ENCODE peak calls at places on chromosomes 13 and 19, in seven cellular contexts. One of them, this sample, is unnamed.

GRCh38 chr19:10639836-10640235 is 14.3 kb upstream of the ILF3 start:
- DNase-seq in fibroblast of pulmonary artery: no peak
- DNase-seq in BJ: no peak
- DNase-seq in fibroblast of mammary gland: no peak
- DNase-seq in lower lobe of right lung: no peak
- DNase-seq in right atrium auricular region: no peak
- DNase-seq in sigmoid colon: no peak
- DNase-seq in this sample: no peak

GRCh38 chr13:35884211-35884610 is 247.0 kb downstream of the DCLK1 start:
- DNase-seq in fibroblast of pulmonary artery: no peak
- DNase-seq in BJ: no peak
- DNase-seq in fibroblast of mammary gland: peak
- DNase-seq in lower lobe of right lung: no peak
- DNase-seq in right atrium auricular region: no peak
- DNase-seq in sigmoid colon: no peak
- DNase-seq in this sample: no peak

GRCh38 chr13:43908156-43909126 is 28.7 kb downstream of the LACC1 start:
- DNase-seq in fibroblast of pulmonary artery: peak
- DNase-seq in BJ: no peak
- DNase-seq in fibroblast of mammary gland: peak
- DNase-seq in lower lobe of right lung: no peak
- DNase-seq in right atrium auricular region: no peak
- DNase-seq in sigmoid colon: no peak
- DNase-seq in this sample: peak

GRCh38 chr13:113401452-113402415 is 37.8 kb upstream of the GRTP1 start:
- DNase-seq in fibroblast of pulmonary artery: no peak
- DNase-seq in BJ: no peak
- DNase-seq in fibroblast of mammary gland: no peak
- DNase-seq in lower lobe of right lung: peak
- DNase-seq in right atrium auricular region: no peak
- DNase-seq in sigmoid colon: peak
- DNase-seq in this sample: no peak

GRCh38 chr13:78298657-78299056 is 304.7 kb downstream of the POU4F1 start:
- DNase-seq in fibroblast of pulmonary artery: no peak
- DNase-seq in BJ: no peak
- DNase-seq in fibroblast of mammary gland: peak
- DNase-seq in lower lobe of right lung: no peak
- DNase-seq in right atrium auricular region: no peak
- DNase-seq in sigmoid colon: no peak
- DNase-seq in this sample: peak

GRCh38 chr13:98143601-98144500 is 957 bp downstream of the FARP1 start:
- DNase-seq in fibroblast of pulmonary artery: peak
- DNase-seq in BJ: no peak
- DNase-seq in fibroblast of mammary gland: peak
- DNase-seq in lower lobe of right lung: peak
- DNase-seq in right atrium auricular region: no peak
- DNase-seq in sigmoid colon: peak
- DNase-seq in this sample: peak

GRCh38 chr19:55549500-55550320 is 4.4 kb upstream of the SBK3 start:
- DNase-seq in fibroblast of pulmonary artery: peak
- DNase-seq in BJ: peak
- DNase-seq in fibroblast of mammary gland: peak
- DNase-seq in lower lobe of right lung: no peak
- DNase-seq in right atrium auricular region: no peak
- DNase-seq in sigmoid colon: no peak
- DNase-seq in this sample: peak

GRCh38 chr19:2528543-2529173 is 52.7 kb downstream of the GADD45B start:
- DNase-seq in fibroblast of pulmonary artery: no peak
- DNase-seq in BJ: no peak
- DNase-seq in fibroblast of mammary gland: peak
- DNase-seq in lower lobe of right lung: peak
- DNase-seq in right atrium auricular region: no peak
- DNase-seq in sigmoid colon: no peak
- DNase-seq in this sample: no peak

GRCh38 chr19:54882758-54883157 is 8.7 kb downstream of the FCAR start:
- DNase-seq in fibroblast of pulmonary artery: no peak
- DNase-seq in BJ: no peak
- DNase-seq in fibroblast of mammary gland: no peak
- DNase-seq in lower lobe of right lung: no peak
- DNase-seq in right atrium auricular region: no peak
- DNase-seq in sigmoid colon: no peak
- DNase-seq in this sample: no peak

GRCh38 chr19:57473646-57474045 is 3.7 kb downstream of the ZNF772 start:
- DNase-seq in fibroblast of pulmonary artery: peak
- DNase-seq in BJ: no peak
- DNase-seq in fibroblast of mammary gland: peak
- DNase-seq in lower lobe of right lung: no peak
- DNase-seq in right atrium auricular region: no peak
- DNase-seq in sigmoid colon: no peak
- DNase-seq in this sample: peak

GRCh38 chr19:8262431-8262830 is 45.7 kb downstream of the CD320 start:
- DNase-seq in fibroblast of pulmonary artery: no peak
- DNase-seq in BJ: no peak
- DNase-seq in fibroblast of mammary gland: no peak
- DNase-seq in lower lobe of right lung: no peak
- DNase-seq in right atrium auricular region: no peak
- DNase-seq in sigmoid colon: peak
- DNase-seq in this sample: no peak

GRCh38 chr19:5049561-5049960 is 80.6 kb downstream of the KDM4B start:
- DNase-seq in fibroblast of pulmonary artery: no peak
- DNase-seq in BJ: no peak
- DNase-seq in fibroblast of mammary gland: no peak
- DNase-seq in lower lobe of right lung: no peak
- DNase-seq in right atrium auricular region: no peak
- DNase-seq in sigmoid colon: no peak
- DNase-seq in this sample: no peak

GRCh38 chr19:15866646-15867045 is 31.2 kb downstream of the CYP4F2 start:
- DNase-seq in fibroblast of pulmonary artery: no peak
- DNase-seq in BJ: no peak
- DNase-seq in fibroblast of mammary gland: no peak
- DNase-seq in lower lobe of right lung: no peak
- DNase-seq in right atrium auricular region: no peak
- DNase-seq in sigmoid colon: no peak
- DNase-seq in this sample: no peak

GRCh38 chr13:73331556-73331955 is 272.8 kb downstream of the KLF5 start:
- DNase-seq in fibroblast of pulmonary artery: no peak
- DNase-seq in BJ: no peak
- DNase-seq in fibroblast of mammary gland: no peak
- DNase-seq in lower lobe of right lung: no peak
- DNase-seq in right atrium auricular region: no peak
- DNase-seq in sigmoid colon: no peak
- DNase-seq in this sample: no peak

GRCh38 chr19:13441810-13442512 is 64.3 kb downstream of the CACNA1A start:
- DNase-seq in fibroblast of pulmonary artery: peak
- DNase-seq in BJ: no peak
- DNase-seq in fibroblast of mammary gland: peak
- DNase-seq in lower lobe of right lung: no peak
- DNase-seq in right atrium auricular region: no peak
- DNase-seq in sigmoid colon: no peak
- DNase-seq in this sample: peak

GRCh38 chr19:1990230-1991017 is 25.1 kb downstream of the BTBD2 start:
- DNase-seq in fibroblast of pulmonary artery: no peak
- DNase-seq in BJ: no peak
- DNase-seq in fibroblast of mammary gland: no peak
- DNase-seq in lower lobe of right lung: peak
- DNase-seq in right atrium auricular region: no peak
- DNase-seq in sigmoid colon: peak
- DNase-seq in this sample: no peak

GRCh38 chr13:66102864-66103263 is 1127.3 kb downstream of the PCDH9 start:
- DNase-seq in fibroblast of pulmonary artery: peak
- DNase-seq in BJ: no peak
- DNase-seq in fibroblast of mammary gland: no peak
- DNase-seq in lower lobe of right lung: no peak
- DNase-seq in right atrium auricular region: no peak
- DNase-seq in sigmoid colon: no peak
- DNase-seq in this sample: peak

GRCh38 chr13:108700421-108701170 is 71.2 kb downstream of the MYO16 start:
- DNase-seq in fibroblast of pulmonary artery: no peak
- DNase-seq in BJ: peak
- DNase-seq in fibroblast of mammary gland: peak
- DNase-seq in lower lobe of right lung: no peak
- DNase-seq in right atrium auricular region: no peak
- DNase-seq in sigmoid colon: no peak
- DNase-seq in this sample: peak

GRCh38 chr19:54871713-54872112 is 2.3 kb upstream of the FCAR start:
- DNase-seq in fibroblast of pulmonary artery: no peak
- DNase-seq in BJ: no peak
- DNase-seq in fibroblast of mammary gland: no peak
- DNase-seq in lower lobe of right lung: no peak
- DNase-seq in right atrium auricular region: no peak
- DNase-seq in sigmoid colon: no peak
- DNase-seq in this sample: no peak

GRCh38 chr13:33678906-33679657 is 138.9 kb upstream of the RFC3 start:
- DNase-seq in fibroblast of pulmonary artery: peak
- DNase-seq in BJ: no peak
- DNase-seq in fibroblast of mammary gland: peak
- DNase-seq in lower lobe of right lung: peak
- DNase-seq in right atrium auricular region: peak
- DNase-seq in sigmoid colon: peak
- DNase-seq in this sample: peak

GRCh38 chr13:33677215-33677614 is 140.7 kb upstream of the RFC3 start:
- DNase-seq in fibroblast of pulmonary artery: no peak
- DNase-seq in BJ: no peak
- DNase-seq in fibroblast of mammary gland: no peak
- DNase-seq in lower lobe of right lung: no peak
- DNase-seq in right atrium auricular region: no peak
- DNase-seq in sigmoid colon: no peak
- DNase-seq in this sample: no peak

GRCh38 chr13:33676700-33677048 is 141.3 kb upstream of the RFC3 start:
- DNase-seq in fibroblast of pulmonary artery: peak
- DNase-seq in BJ: no peak
- DNase-seq in fibroblast of mammary gland: peak
- DNase-seq in lower lobe of right lung: peak
- DNase-seq in right atrium auricular region: peak
- DNase-seq in sigmoid colon: peak
- DNase-seq in this sample: peak

GRCh38 chr13:33678084-33678483 is 139.9 kb upstream of the RFC3 start:
- DNase-seq in fibroblast of pulmonary artery: no peak
- DNase-seq in BJ: no peak
- DNase-seq in fibroblast of mammary gland: no peak
- DNase-seq in lower lobe of right lung: no peak
- DNase-seq in right atrium auricular region: no peak
- DNase-seq in sigmoid colon: no peak
- DNase-seq in this sample: no peak

GRCh38 chr13:33676045-33676699 is 141.8 kb upstream of the RFC3 start:
- DNase-seq in fibroblast of pulmonary artery: peak
- DNase-seq in BJ: no peak
- DNase-seq in fibroblast of mammary gland: peak
- DNase-seq in lower lobe of right lung: no peak
- DNase-seq in right atrium auricular region: no peak
- DNase-seq in sigmoid colon: no peak
- DNase-seq in this sample: peak
- H3K4me3 ChIP-seq in fibroblast of pulmonary artery: peak
- H3K4me3 ChIP-seq in BJ: peak
- H3K4me3 ChIP-seq in fibroblast of mammary gland: peak
- H3K4me3 ChIP-seq in lower lobe of right lung: peak
- H3K4me3 ChIP-seq in right atrium auricular region: peak
- H3K4me3 ChIP-seq in sigmoid colon: peak
- H3K4me3 ChIP-seq in this sample: peak

GRCh38 chr13:20192470-20193141 is at the start of gene GJB2:
- DNase-seq in fibroblast of pulmonary artery: no peak
- DNase-seq in BJ: no peak
- DNase-seq in fibroblast of mammary gland: peak
- DNase-seq in lower lobe of right lung: no peak
- DNase-seq in right atrium auricular region: no peak
- DNase-seq in sigmoid colon: no peak
- DNase-seq in this sample: no peak

GRCh38 chr13:20193142-20193923 is 595 bp upstream of the GJB2 start:
- DNase-seq in fibroblast of pulmonary artery: no peak
- DNase-seq in BJ: no peak
- DNase-seq in fibroblast of mammary gland: no peak
- DNase-seq in lower lobe of right lung: no peak
- DNase-seq in right atrium auricular region: no peak
- DNase-seq in sigmoid colon: no peak
- DNase-seq in this sample: no peak

GRCh38 chr13:20191311-20191901 is 1.3 kb downstream of the GJB2 start:
- DNase-seq in fibroblast of pulmonary artery: no peak
- DNase-seq in BJ: no peak
- DNase-seq in fibroblast of mammary gland: peak
- DNase-seq in lower lobe of right lung: no peak
- DNase-seq in right atrium auricular region: no peak
- DNase-seq in sigmoid colon: no peak
- DNase-seq in this sample: no peak

GRCh38 chr13:20190481-20191310 is 2.0 kb downstream of the GJB2 start:
- DNase-seq in fibroblast of pulmonary artery: peak
- DNase-seq in BJ: no peak
- DNase-seq in fibroblast of mammary gland: peak
- DNase-seq in lower lobe of right lung: no peak
- DNase-seq in right atrium auricular region: no peak
- DNase-seq in sigmoid colon: no peak
- DNase-seq in this sample: peak

GRCh38 chr13:20191902-20192469 is 752 bp downstream of the GJB2 start:
- DNase-seq in fibroblast of pulmonary artery: no peak
- DNase-seq in BJ: no peak
- DNase-seq in fibroblast of mammary gland: peak
- DNase-seq in lower lobe of right lung: no peak
- DNase-seq in right atrium auricular region: no peak
- DNase-seq in sigmoid colon: no peak
- DNase-seq in this sample: peak
- TF ChIP-seq CTCF in fibroblast of pulmonary artery: no peak
- TF ChIP-seq CTCF in BJ: no peak
- TF ChIP-seq CTCF in fibroblast of mammary gland: no peak
- TF ChIP-seq CTCF in lower lobe of right lung: no peak
- TF ChIP-seq CTCF in right atrium auricular region: no peak
- TF ChIP-seq CTCF in sigmoid colon: no peak
- TF ChIP-seq CTCF in this sample: no peak

GRCh38 chr19:9531933-9532332 is 6.5 kb downstream of the ZNF426 start:
- DNase-seq in fibroblast of pulmonary artery: no peak
- DNase-seq in BJ: no peak
- DNase-seq in fibroblast of mammary gland: peak
- DNase-seq in lower lobe of right lung: no peak
- DNase-seq in right atrium auricular region: no peak
- DNase-seq in sigmoid colon: no peak
- DNase-seq in this sample: peak

GRCh38 chr19:9523885-9524474 is 14.5 kb downstream of the ZNF426 start:
- DNase-seq in fibroblast of pulmonary artery: peak
- DNase-seq in BJ: no peak
- DNase-seq in fibroblast of mammary gland: peak
- DNase-seq in lower lobe of right lung: no peak
- DNase-seq in right atrium auricular region: no peak
- DNase-seq in sigmoid colon: no peak
- DNase-seq in this sample: peak

GRCh38 chr19:9528757-9529336 is 9.6 kb downstream of the ZNF426 start:
- DNase-seq in fibroblast of pulmonary artery: peak
- DNase-seq in BJ: no peak
- DNase-seq in fibroblast of mammary gland: peak
- DNase-seq in lower lobe of right lung: no peak
- DNase-seq in right atrium auricular region: no peak
- DNase-seq in sigmoid colon: no peak
- DNase-seq in this sample: peak
- H3K4me3 ChIP-seq in fibroblast of pulmonary artery: no peak
- H3K4me3 ChIP-seq in BJ: no peak
- H3K4me3 ChIP-seq in fibroblast of mammary gland: no peak
- H3K4me3 ChIP-seq in lower lobe of right lung: no peak
- H3K4me3 ChIP-seq in right atrium auricular region: no peak
- H3K4me3 ChIP-seq in sigmoid colon: no peak
- H3K4me3 ChIP-seq in this sample: no peak

DNA sequence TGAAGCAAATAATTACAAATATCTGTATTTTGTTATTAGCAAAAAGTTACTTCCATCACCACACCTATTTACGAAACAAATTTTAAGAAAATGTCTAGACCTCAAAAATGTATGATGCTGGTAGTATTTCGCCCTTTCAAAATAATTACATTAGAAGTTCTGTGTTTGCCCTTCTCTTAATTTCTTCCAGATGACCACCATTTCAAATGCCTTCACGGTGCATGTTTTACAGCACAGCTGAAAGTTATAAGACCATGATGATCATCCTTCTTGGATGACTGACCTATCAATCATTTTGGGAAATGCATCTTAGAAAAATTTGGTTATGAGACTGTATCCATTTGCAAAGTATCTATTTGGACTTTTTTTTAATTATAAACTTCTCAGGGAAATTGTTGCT is 390.8 kb downstream of the SLITRK6 start:
- DNase-seq in fibroblast of pulmonary artery: no peak
- DNase-seq in BJ: no peak
- DNase-seq in fibroblast of mammary gland: no peak
- DNase-seq in lower lobe of right lung: no peak
- DNase-seq in right atrium auricular region: no peak
- DNase-seq in sigmoid colon: no peak
- DNase-seq in this sample: no peak
- TF ChIP-seq CTCF in fibroblast of pulmonary artery: no peak
- TF ChIP-seq CTCF in BJ: no peak
- TF ChIP-seq CTCF in fibroblast of mammary gland: no peak
- TF ChIP-seq CTCF in lower lobe of right lung: no peak
- TF ChIP-seq CTCF in right atrium auricular region: no peak
- TF ChIP-seq CTCF in sigmoid colon: no peak
- TF ChIP-seq CTCF in this sample: no peak